ENCODE peak calls at places on chromosome 18, in five cellular contexts. R, D, G, P and E are unnamed samples.

GRCh38 chr18:31942999-31943894 is at the start of gene TRAPPC8:
- DNase-seq in P (peak), G (peak), D (peak), R (peak), E (peak)

GRCh38 chr18:74213429-74213828 is 65.1 kb downstream of the TIMM21 start:
- DNase-seq in G (no peak), R (no peak), P (no peak), D (no peak), E (no peak)

GRCh38 chr18:9215221-9215933 is 78.8 kb downstream of the ANKRD12 start:
- DNase-seq in G (no peak), P (no peak), R (no peak), D (no peak), E (no peak)

GRCh38 chr18:58316943-58317342 is 272.9 kb downstream of the NEDD4L start:
- DNase-seq in P (no peak), D (peak), G (no peak), R (no peak), E (no peak)

GRCh38 chr18:46759885-46760284 is 3.0 kb upstream of the ST8SIA5 start:
- DNase-seq in D (no peak), R (no peak), G (no peak), P (no peak), E (no peak)

GRCh38 chr18:68693091-68693815 is 21.7 kb downstream of the TMX3 start:
- DNase-seq in G (no peak), D (no peak), P (no peak), R (no peak), E (no peak)

GRCh38 chr18:76615065-76615733 is 120.2 kb upstream of the ZNF516 start:
- DNase-seq in P (no peak), R (no peak), D (peak), G (no peak), E (no peak)

GRCh38 chr18:11521853-11522252 is 87.5 kb upstream of the SLC35G4 start:
- DNase-seq in G (no peak), D (no peak), R (no peak), P (no peak), E (no peak)

GRCh38 chr18:22694954-22695353 is 238.2 kb upstream of the RBBP8 start:
- DNase-seq in R (no peak), D (peak), G (peak), P (peak), E (no peak)

GRCh38 chr18:42156266-42156665 is 201.2 kb downstream of the PIK3C3 start:
- DNase-seq in P (no peak), G (no peak), R (no peak), D (no peak), E (no peak)

GRCh38 chr18:3597159-3597977 is 147.4 kb downstream of the TGIF1 start:
- DNase-seq in G (no peak), R (no peak), P (no peak), D (no peak), E (no peak)

GRCh38 chr18:28127228-28127627 is 49.7 kb downstream of the CDH2 start:
- DNase-seq in D (no peak), R (no peak), P (no peak), G (no peak), E (no peak)

GRCh38 chr18:36352384-36352783 is 54.9 kb downstream of the FHOD3 start:
- DNase-seq in D (peak), G (peak), R (no peak), P (peak), E (no peak)

GRCh38 chr18:12768622-12769021 is 65.8 kb downstream of the PSMG2 start:
- DNase-seq in P (no peak), R (no peak), G (peak), D (no peak), E (no peak)

GRCh38 chr18:63320041-63320689 is 596 bp upstream of the BCL2 start:
- DNase-seq in R (peak), P (peak), G (peak), D (peak), E (peak)

GRCh38 chr18:3867768-3868445 is 417.9 kb downstream of the TGIF1 start:
- DNase-seq in D (no peak), R (no peak), P (no peak), G (no peak), E (no peak)

GRCh38 chr18:47801817-47802216 is 128.6 kb downstream of the SMAD2 start:
- DNase-seq in P (no peak), D (no peak), G (no peak), R (no peak), E (no peak)

GRCh38 chr18:79805211-79805862 is 7.6 kb downstream of the KCNG2 start:
- DNase-seq in P (no peak), R (no peak), G (no peak), D (no peak), E (no peak)

GRCh38 chr18:68874361-68874760 is 76.5 kb downstream of the CCDC102B start:
- DNase-seq in G (no peak), P (peak), R (no peak), D (no peak), E (peak)

GRCh38 chr18:43248610-43249249 is 28.6 kb downstream of the SYT4 start:
- DNase-seq in R (no peak), G (no peak), D (no peak), P (no peak), E (no peak)

GRCh38 chr18:32707153-32707552 is 65.7 kb downstream of the KLHL14 start:
- DNase-seq in G (no peak), R (no peak), D (no peak), P (no peak), E (no peak)